ENCODE peak calls at places on chromosomes 13 and 19, in eight cellular contexts. C is neural progenitor cell; I is OCI-LY7; G is ovary; F is CD4-positive, CD25-positive, alpha-beta regulatory T cell; Z is tibial nerve; N is psoas muscle; X is cardiac muscle cell. A is an unnamed sample. For H3K4me1, the result is how much of the 10 kb centered on the place peaks cover.

GRCh38 chr13:113862766-113863510 is 938 bp downstream of the GAS6 start:
- DNase-seq in C (peak), I (no peak), G (peak), F (no peak), Z (no peak), N (peak), X (peak), A (peak)

GRCh38 chr13:49046534-49046933 is 70.8 kb downstream of the FNDC3A start:
- DNase-seq in C (no peak), I (no peak), G (no peak), F (no peak), Z (no peak), N (no peak), X (no peak), A (no peak)

GRCh38 chr13:29782798-29783197 is 67.6 kb downstream of the UBL3 start:
- DNase-seq in C (no peak), I (no peak), G (no peak), F (no peak), Z (no peak), N (no peak), X (no peak), A (no peak)

GRCh38 chr19:43438291-43439162 is 23.8 kb downstream of the TEX101 start:
- DNase-seq in C (no peak), I (no peak), G (peak), F (no peak), Z (no peak), N (peak), X (no peak), A (no peak)

GRCh38 chr13:32048816-32049215 is 17.2 kb downstream of the FRY start:
- DNase-seq in C (no peak), I (no peak), G (no peak), F (no peak), Z (no peak), N (no peak), X (no peak), A (no peak)

GRCh38 chr13:106100261-106100919 is 435.1 kb downstream of the EFNB2 start:
- DNase-seq in C (peak), I (no peak), G (no peak), F (no peak), Z (no peak), N (no peak), X (peak), A (no peak)

GRCh38 chr13:41601718-41602445 is 144.5 kb downstream of the RGCC start:
- DNase-seq in C (no peak), I (no peak), G (no peak), F (no peak), Z (no peak), N (no peak), X (no peak), A (no peak)

GRCh38 chr13:30204564-30204963 is 102.8 kb downstream of the KATNAL1 start:
- DNase-seq in C (no peak), I (no peak), G (no peak), F (no peak), Z (no peak), N (no peak), X (no peak), A (no peak)

GRCh38 chr19:19591133-19591825 is 27.2 kb downstream of the PBX4 start:
- DNase-seq in C (peak), I (no peak), G (no peak), F (peak), Z (no peak), N (no peak), X (no peak), A (peak)

GRCh38 chr13:104816716-104817115 is 1718.7 kb downstream of the EFNB2 start:
- DNase-seq in C (no peak), I (no peak), G (no peak), F (no peak), Z (no peak), N (no peak), X (no peak), A (no peak)

GRCh38 chr19:47417746-47418594 is 1.4 kb downstream of the MEIS3 start:
- DNase-seq in C (peak), I (no peak), G (no peak), F (no peak), Z (no peak), N (no peak), X (no peak), A (no peak)

GRCh38 chr13:102003848-102004570 is 397.8 kb downstream of the FGF14 start:
- DNase-seq in C (no peak), I (no peak), G (no peak), F (no peak), Z (no peak), N (no peak), X (no peak), A (no peak)

GRCh38 chr19:32543107-32543900 is 37.7 kb upstream of the PDCD5 start:
- DNase-seq in C (no peak), I (no peak), G (no peak), F (no peak), Z (no peak), N (no peak), X (no peak), A (no peak)

GRCh38 chr13:71274923-71275593 is 591.9 kb downstream of the DACH1 start:
- DNase-seq in C (no peak), I (no peak), G (no peak), F (no peak), Z (no peak), N (no peak), X (no peak), A (no peak)

GRCh38 chr19:42271861-42272534 is 2.9 kb downstream of the CIC start:
- DNase-seq in C (no peak), I (no peak), G (peak), F (no peak), Z (no peak), N (peak), X (no peak), A (peak)

GRCh38 chr13:75486146-75486545 is 4.2 kb upstream of the TBC1D4 start:
- DNase-seq in C (peak), I (no peak), G (no peak), F (no peak), Z (no peak), N (no peak), X (no peak), A (no peak)

GRCh38 chr13:112619730-112620639 is 32.0 kb upstream of the TUBGCP3 start:
- DNase-seq in C (peak), I (peak), G (no peak), F (no peak), Z (no peak), N (no peak), X (peak), A (peak)

GRCh38 chr19:53947624-53948023 is 15.1 kb upstream of the CACNG8 start:
- DNase-seq in C (peak), I (peak), G (no peak), F (no peak), Z (no peak), N (no peak), X (no peak), A (no peak)

GRCh38 chr13:84279166-84279565 is 396.9 kb upstream of the SLITRK1 start:
- DNase-seq in C (no peak), I (no peak), G (no peak), F (no peak), Z (no peak), N (no peak), X (no peak), A (no peak)

GRCh38 chr19:35528218-35529038 is at the start of gene SBSN:
- DNase-seq in C (no peak), I (no peak), G (no peak), F (no peak), Z (no peak), N (no peak), X (no peak), A (no peak)

GRCh38 chr13:59776924-59777690 is 386.6 kb downstream of the DIAPH3 start:
- DNase-seq in C (no peak), I (no peak), G (no peak), F (no peak), Z (no peak), N (no peak), X (no peak), A (no peak)

GRCh38 chr19:18086590-18087138 is at the start of gene IL12RB1:
- DNase-seq in C (no peak), I (peak), G (no peak), F (peak), Z (no peak), N (no peak), X (no peak), A (no peak)

GRCh38 chr13:106499905-106500304 is 35.6 kb downstream of the EFNB2 start:
- DNase-seq in C (no peak), I (no peak), G (no peak), F (no peak), Z (no peak), N (no peak), X (no peak), A (no peak)

GRCh38 chr19:808176-808741 is 11.0 kb downstream of the PTBP1 start:
- DNase-seq in C (no peak), I (no peak), G (no peak), F (no peak), Z (no peak), N (no peak), X (no peak), A (no peak)

GRCh38 chr13:39888865-39889810 is 233.7 kb downstream of the COG6 start:
- DNase-seq in C (no peak), I (no peak), G (no peak), F (no peak), Z (no peak), N (no peak), X (no peak), A (no peak)

GRCh38 chr19:45485301-45486077 is 11.4 kb downstream of the RTN2 start:
- DNase-seq in C (peak), I (peak), G (peak), F (peak), Z (peak), N (peak), X (peak), A (peak)

GRCh38 chr19:3175761-3176714 is 2.5 kb upstream of the S1PR4 start:
- DNase-seq in C (no peak), I (no peak), G (no peak), F (no peak), Z (no peak), N (no peak), X (no peak), A (peak)

GRCh38 chr19:55490478-55491436 is 2.5 kb downstream of the SSC5D start:
- DNase-seq in C (no peak), I (no peak), G (no peak), F (no peak), Z (no peak), N (no peak), X (no peak), A (no peak)

GRCh38 chr13:53206455-53206854 is 177.8 kb downstream of the OLFM4 start:
- DNase-seq in C (no peak), I (peak), G (no peak), F (no peak), Z (no peak), N (no peak), X (peak), A (no peak)

GRCh38 chr13:80054806-80055205 is 286.1 kb downstream of the SPRY2 start:
- DNase-seq in C (no peak), I (no peak), G (no peak), F (no peak), Z (no peak), N (no peak), X (no peak), A (no peak)
- H3K27ac ChIP-seq in C (no peak), I (no peak), G (no peak), F (no peak), Z (no peak), N (no peak), X (no peak), A (no peak)

DNA sequence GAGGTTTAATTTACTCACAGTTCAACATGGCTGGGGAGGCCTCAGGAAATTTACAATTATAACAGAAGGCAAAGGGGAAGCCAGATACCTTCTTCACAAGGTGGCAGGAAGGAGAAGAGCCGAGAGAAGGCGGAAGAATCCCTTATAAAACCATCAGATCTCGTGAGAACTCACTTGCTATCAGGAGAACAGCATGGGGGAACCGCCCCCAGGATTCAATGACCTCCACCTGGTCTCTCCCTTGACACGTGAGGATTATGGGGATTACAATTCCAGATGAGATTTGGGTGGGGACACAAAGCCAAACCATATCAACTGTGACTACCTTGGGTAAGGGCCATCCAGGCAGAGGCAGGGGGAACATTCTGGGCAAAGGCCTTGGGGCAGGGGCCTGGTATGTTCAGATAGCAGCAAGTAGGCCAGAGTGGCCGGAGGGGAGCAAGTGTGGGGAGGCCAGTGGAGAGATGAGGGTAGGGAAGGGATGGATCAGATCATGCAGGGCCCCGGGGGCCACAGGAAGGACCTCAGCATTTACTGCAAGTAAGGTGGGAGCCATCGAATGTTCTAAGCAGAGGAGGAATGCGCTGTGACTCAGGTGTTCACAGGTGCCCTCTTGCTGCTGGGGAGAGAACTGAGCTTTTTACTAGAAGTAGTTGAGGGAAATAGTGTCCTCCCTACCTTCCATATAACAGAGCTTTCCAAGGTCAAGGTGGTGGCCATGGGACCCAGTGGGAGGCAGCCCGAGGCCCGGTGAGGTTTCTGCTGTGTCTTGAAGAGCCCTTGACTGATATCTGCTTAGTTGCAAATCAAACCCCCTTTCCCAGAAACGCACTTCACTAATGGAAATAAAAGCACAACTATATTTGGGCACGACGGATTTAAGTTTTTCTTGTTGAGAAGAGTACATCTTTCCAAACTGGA is 18.0 kb downstream of the RAB3D start:
- DNase-seq in C (no peak), I (no peak), G (no peak), F (no peak), Z (no peak), N (no peak), X (no peak), A (peak)
- H3K4me1 ChIP-seq in C (under half), I (under half), G (under half), F (under half), Z (under half), N (under half), X (under half), A (under half)

DNA sequence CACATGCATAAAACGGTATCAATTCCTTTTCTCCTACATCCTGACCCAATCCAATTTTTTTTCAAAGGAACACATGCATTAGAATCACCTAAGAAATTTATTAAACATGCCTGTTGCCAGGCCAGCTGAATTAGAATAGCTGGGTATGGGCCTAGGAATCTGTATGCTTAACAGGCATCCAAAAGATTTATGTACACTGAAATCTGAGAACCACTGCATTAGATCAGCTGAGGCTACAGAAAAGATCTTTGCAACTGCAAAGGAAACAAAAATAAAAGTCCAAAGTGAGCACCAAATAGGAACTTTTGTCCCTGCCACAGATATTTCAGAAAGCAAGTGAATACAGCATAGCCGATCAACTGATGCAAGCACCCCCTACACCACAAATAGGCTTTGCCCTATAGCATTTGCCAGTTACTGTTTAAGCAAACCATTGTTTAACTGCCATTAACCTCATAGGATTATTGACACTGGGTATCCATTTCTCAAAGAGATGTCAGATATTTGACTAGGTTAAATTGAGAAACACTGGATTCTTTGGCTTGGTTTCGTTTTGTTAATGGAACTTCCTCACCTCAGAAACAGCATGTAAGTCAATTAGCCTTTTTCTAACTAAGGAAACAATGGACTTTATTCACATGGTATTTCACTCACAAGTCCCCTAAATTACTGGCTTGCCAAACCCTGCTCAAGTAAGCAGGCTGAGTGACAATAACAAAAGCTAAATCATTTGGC is 68.0 kb downstream of the SUCLA2 start:
- DNase-seq in C (peak), I (no peak), G (no peak), F (no peak), Z (no peak), N (no peak), X (no peak), A (no peak)
- H3K27ac ChIP-seq in C (peak), I (no peak), G (no peak), F (no peak), Z (no peak), N (no peak), X (no peak), A (no peak)

GRCh38 chr19:2062770-2063169 is 11.7 kb upstream of the MKNK2 start:
- DNase-seq in C (no peak), I (no peak), G (no peak), F (no peak), Z (no peak), N (no peak), X (no peak), A (no peak)

GRCh38 chr19:2061936-2062729 is 11.1 kb upstream of the MKNK2 start:
- DNase-seq in C (peak), I (peak), G (peak), F (no peak), Z (no peak), N (no peak), X (no peak), A (no peak)

GRCh38 chr19:2064395-2064787 is 13.3 kb upstream of the MKNK2 start:
- DNase-seq in C (no peak), I (no peak), G (no peak), F (no peak), Z (no peak), N (peak), X (no peak), A (no peak)

GRCh38 chr19:2064788-2065524 is 13.9 kb upstream of the MKNK2 start:
- DNase-seq in C (no peak), I (no peak), G (no peak), F (no peak), Z (no peak), N (peak), X (no peak), A (no peak)

GRCh38 chr19:2063824-2064223 is 12.8 kb upstream of the MKNK2 start:
- DNase-seq in C (no peak), I (peak), G (no peak), F (no peak), Z (no peak), N (no peak), X (no peak), A (no peak)
- H3K4me1 ChIP-seq in C (under half), I (half or more), G (under half), F (under half), Z (under half), N (under half), X (under half), A (under half)

DNA sequence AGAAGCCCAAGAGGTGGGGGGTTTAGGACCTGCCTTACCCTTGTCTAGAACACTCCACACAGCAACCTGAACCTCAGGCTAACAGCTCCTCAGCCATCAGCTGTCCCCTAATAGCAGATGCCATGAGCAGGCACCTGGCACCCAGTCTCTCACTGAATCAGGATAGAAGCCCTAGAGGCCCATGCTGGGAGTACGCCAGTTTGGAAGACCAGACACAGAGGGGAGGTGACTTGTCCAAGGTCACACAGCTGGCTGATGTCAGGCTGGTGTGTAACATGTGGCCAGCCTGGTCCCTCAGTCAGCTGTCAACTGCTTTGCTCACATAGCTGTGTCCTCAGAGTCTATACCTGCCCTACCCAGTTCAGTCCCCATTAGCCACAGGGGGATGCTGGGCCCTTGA is 12.8 kb upstream of the SAMD1 start:
- DNase-seq in C (no peak), I (no peak), G (no peak), F (no peak), Z (no peak), N (no peak), X (no peak), A (no peak)
- H3K27ac ChIP-seq in C (no peak), I (no peak), G (no peak), F (no peak), Z (no peak), N (no peak), X (no peak), A (no peak)

DNA sequence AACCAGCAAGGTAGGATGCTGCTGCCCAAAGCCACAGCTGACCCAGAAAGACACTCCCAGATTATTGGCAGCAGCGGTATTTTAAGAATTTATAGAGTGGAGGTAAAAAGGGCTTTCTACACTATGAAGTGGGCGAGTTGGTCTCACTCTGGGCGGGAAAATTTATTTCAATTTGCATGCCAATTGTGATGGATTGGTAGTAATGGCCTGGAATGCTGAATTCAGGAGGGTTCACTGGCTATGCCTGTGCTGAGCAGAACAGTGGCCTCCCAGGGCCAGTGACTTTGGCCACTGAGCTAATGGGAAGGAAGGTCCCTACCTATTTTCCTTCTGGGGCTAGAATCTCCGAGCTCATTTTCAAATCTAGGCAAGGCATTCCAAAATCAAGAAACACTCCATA is 243.5 kb downstream of the TSHZ3 start:
- DNase-seq in C (no peak), I (no peak), G (no peak), F (no peak), Z (no peak), N (no peak), X (no peak), A (no peak)
- H3K4me1 ChIP-seq in C (under half), I (under half), G (under half), F (under half), Z (under half), N (under half), X (under half), A (under half)

A was measured in left lung.